ENCODE peak calls at places on chromosomes 11 and 22, in ten cellular contexts. S is A673; X is aorta; O is heart right ventricle; A is AG04450; Q is naive thymus-derived CD8-positive, alpha-beta T cell; P is stimulated activated CD8-positive, alpha-beta memory T cell treated with anti-CD3 and anti-CD28 coated beads, Interleukin-7, amount 100 ng/mL, for 4 hours; Z is activated CD4-positive, alpha-beta T cell treated with anti-CD3 and anti-CD28 coated beads for 4 hours; U is GM10248; T is Calu3. M is an unnamed sample.

GRCh38 chr11:60852060-60852638 is 3.6 kb downstream of the PTGDR2 start:
- DNase-seq in S (no peak), X (no peak), O (no peak), A (no peak), Q (no peak), P (no peak), Z (no peak), U (no peak), T (peak), M (no peak)

GRCh38 chr11:20584093-20584774 is 15.2 kb upstream of the SLC6A5 start:
- DNase-seq in S (no peak), X (no peak), O (no peak), A (no peak), Q (no peak), P (no peak), Z (no peak), U (no peak), T (no peak), M (peak)

GRCh38 chr11:14537134-14537599 is 17.0 kb upstream of the PSMA1 start:
- DNase-seq in S (peak), X (peak), O (peak), A (no peak), Q (no peak), P (peak), Z (peak), U (peak), T (peak), M (peak)

GRCh38 chr22:24176630-24177029 is 4.7 kb upstream of the SUSD2 start:
- DNase-seq in S (no peak), X (peak), O (peak), A (no peak), Q (peak), P (no peak), Z (no peak), U (no peak), T (no peak), M (no peak)

GRCh38 chr22:46033256-46034200 is 56.6 kb upstream of the WNT7B start:
- DNase-seq in S (no peak), X (no peak), O (no peak), A (no peak), Q (no peak), P (no peak), Z (no peak), U (no peak), T (no peak), M (no peak)

GRCh38 chr22:27456696-27457503 is 344.7 kb downstream of the MN1 start:
- DNase-seq in S (no peak), X (peak), O (no peak), A (peak), Q (no peak), P (no peak), Z (no peak), U (no peak), T (no peak), M (no peak)

GRCh38 chr22:23067691-23068090 is 2.6 kb upstream of the GNAZ start:
- DNase-seq in S (no peak), X (peak), O (peak), A (no peak), Q (no peak), P (no peak), Z (no peak), U (no peak), T (no peak), M (no peak)

GRCh38 chr22:22710719-22711531 is 66.5 kb downstream of the GGTLC2 start:
- DNase-seq in S (peak), X (peak), O (peak), A (no peak), Q (peak), P (peak), Z (peak), U (peak), T (peak), M (peak)

GRCh38 chr11:60172011-60172410 is 10.9 kb downstream of the MS4A6A start:
- DNase-seq in S (no peak), X (no peak), O (no peak), A (no peak), Q (no peak), P (no peak), Z (no peak), U (no peak), T (no peak), M (no peak)

GRCh38 chr11:125675196-125675595 is 5.5 kb downstream of the ACRV1 start:
- DNase-seq in S (no peak), X (no peak), O (no peak), A (no peak), Q (no peak), P (no peak), Z (no peak), U (no peak), T (no peak), M (no peak)

GRCh38 chr11:8070417-8071101 is 10.5 kb upstream of the TUB start:
- DNase-seq in S (peak), X (no peak), O (no peak), A (no peak), Q (no peak), P (no peak), Z (no peak), U (peak), T (no peak), M (peak)

GRCh38 chr11:44634401-44635281 is 69.2 kb downstream of the CD82 start:
- DNase-seq in S (peak), X (peak), O (peak), A (peak), Q (no peak), P (no peak), Z (no peak), U (peak), T (peak), M (peak)

GRCh38 chr22:24553597-24554315 is 1.2 kb downstream of the GUCD1 start:
- DNase-seq in S (no peak), X (no peak), O (peak), A (no peak), Q (no peak), P (no peak), Z (no peak), U (no peak), T (no peak), M (peak)

GRCh38 chr22:26143801-26144325 is 25.4 kb upstream of the SEZ6L start:
- DNase-seq in S (no peak), X (no peak), O (no peak), A (no peak), Q (no peak), P (no peak), Z (no peak), U (no peak), T (no peak), M (peak)

GRCh38 chr11:47376543-47377371 is 1.6 kb downstream of the SPI1 start:
- DNase-seq in S (no peak), X (peak), O (no peak), A (no peak), Q (no peak), P (no peak), Z (no peak), U (peak), T (no peak), M (no peak)

GRCh38 chr22:46134111-46134705 is 16.1 kb upstream of the PPARA start:
- DNase-seq in S (no peak), X (no peak), O (no peak), A (no peak), Q (no peak), P (no peak), Z (no peak), U (no peak), T (no peak), M (no peak)

GRCh38 chr11:74680035-74680671 is 51.1 kb downstream of the CHRDL2 start:
- DNase-seq in S (no peak), X (peak), O (peak), A (no peak), Q (no peak), P (no peak), Z (no peak), U (no peak), T (no peak), M (no peak)

GRCh38 chr11:63914896-63915681 is 1.9 kb downstream of the RCOR2 start:
- DNase-seq in S (no peak), X (no peak), O (no peak), A (no peak), Q (no peak), P (no peak), Z (no peak), U (no peak), T (no peak), M (peak)

GRCh38 chr11:123770712-123771111 is 16.4 kb upstream of the OR6X1 start:
- DNase-seq in S (no peak), X (no peak), O (no peak), A (no peak), Q (no peak), P (no peak), Z (no peak), U (no peak), T (no peak), M (no peak)

GRCh38 chr11:125990244-125990643 is 44.4 kb downstream of the VSIG10L2 start:
- DNase-seq in S (peak), X (peak), O (peak), A (no peak), Q (no peak), P (no peak), Z (no peak), U (no peak), T (no peak), M (peak)

GRCh38 chr11:47245586-47246357 is 2.8 kb downstream of the ACP2 start:
- DNase-seq in S (no peak), X (no peak), O (no peak), A (no peak), Q (no peak), P (no peak), Z (no peak), U (no peak), T (no peak), M (no peak)

GRCh38 chr11:128904872-128905344 is 13.8 kb downstream of the KCNJ5 start:
- DNase-seq in S (peak), X (peak), O (no peak), A (no peak), Q (no peak), P (no peak), Z (no peak), U (peak), T (peak), M (peak)

GRCh38 chr11:118199135-118199534 is 22.7 kb upstream of the SCN2B start:
- DNase-seq in S (no peak), X (no peak), O (no peak), A (no peak), Q (no peak), P (no peak), Z (no peak), U (no peak), T (no peak), M (no peak)

GRCh38 chr11:20075627-20076026 is 84.6 kb downstream of the DBX1 start:
- DNase-seq in S (no peak), X (no peak), O (no peak), A (no peak), Q (no peak), P (no peak), Z (no peak), U (no peak), T (no peak), M (no peak)

GRCh38 chr11:83724704-83725114 is 438.5 kb upstream of the CCDC90B start:
- DNase-seq in S (peak), X (no peak), O (peak), A (no peak), Q (no peak), P (no peak), Z (no peak), U (no peak), T (peak), M (peak)

GRCh38 chr11:61880050-61880449 is 11.3 kb downstream of the FADS3 start:
- DNase-seq in S (no peak), X (no peak), O (no peak), A (no peak), Q (no peak), P (no peak), Z (no peak), U (no peak), T (no peak), M (no peak)